ENCODE peak calls at places on chromosomes 12 and 14, in five cellular contexts. X is pancreas, O is cardiac muscle cell, W is AG04449, V is GM20000. Z is an unnamed sample.

GRCh38 chr14:54818201-54819133 is 84.2 kb downstream of the GCH1 start:
- DNase-seq in X (peak; percentile 13), O (no peak), W (peak; percentile 65), V (no peak), Z (no peak)

GRCh38 chr14:93132472-93133065 is 16.8 kb upstream of the ITPK1 start:
- DNase-seq in X (peak; percentile 75), O (peak; percentile 75), W (no peak), V (peak; percentile 59), Z (no peak)

GRCh38 chr12:8035440-8036010 is 3.0 kb downstream of the FOXJ2 start:
- DNase-seq in X (no peak), O (no peak), W (no peak), V (no peak), Z (no peak)

GRCh38 chr14:28382460-28383220 is 383.9 kb upstream of the FOXG1 start:
- DNase-seq in X (no peak), O (no peak), W (peak; percentile 23), V (no peak), Z (no peak)

GRCh38 chr12:54251667-54252284 is 28.1 kb downstream of the CBX5 start:
- DNase-seq in X (no peak), O (peak; percentile 55), W (no peak), V (peak; percentile 65), Z (no peak)

GRCh38 chr12:116818341-116818856 is 62.8 kb downstream of the HRK start:
- DNase-seq in X (peak; percentile 18), O (peak; percentile 3), W (no peak), V (peak; percentile 30), Z (no peak)

GRCh38 chr12:102513739-102514138 is 33.4 kb upstream of the IGF1 start:
- DNase-seq in X (no peak), O (no peak), W (no peak), V (no peak), Z (no peak)

GRCh38 chr12:55720894-55721444 is 776 bp downstream of the RDH5 start:
- DNase-seq in X (peak; percentile 62), O (no peak), W (no peak), V (no peak), Z (no peak)

GRCh38 chr14:75205586-75205985 is 29.2 kb upstream of the TMED10 start:
- DNase-seq in X (no peak), O (no peak), W (no peak), V (no peak), Z (no peak)

GRCh38 chr12:121911824-121912585 is 6.4 kb upstream of the CFAP251 start:
- DNase-seq in X (no peak), O (no peak), W (no peak), V (no peak), Z (no peak)

GRCh38 chr12:21372602-21373001 is at the start of gene IAPP:
- DNase-seq in X (no peak), O (no peak), W (no peak), V (no peak), Z (no peak)

GRCh38 chr12:47245623-47246022 is 165.9 kb upstream of the AMIGO2 start:
- DNase-seq in X (no peak), O (no peak), W (no peak), V (no peak), Z (no peak)

GRCh38 chr12:109870648-109871047 is 9.7 kb downstream of the GLTP start:
- DNase-seq in X (no peak), O (no peak), W (no peak), V (no peak), Z (no peak)

GRCh38 chr14:101705733-101706508 is 55.6 kb upstream of the PPP2R5C start:
- DNase-seq in X (no peak), O (peak; percentile 39), W (no peak), V (peak; percentile 61), Z (peak; percentile 61)
- TF ChIP-seq CTCF in X (no peak), O (no peak), W (no peak), V (no peak), Z (no peak)

DNA sequence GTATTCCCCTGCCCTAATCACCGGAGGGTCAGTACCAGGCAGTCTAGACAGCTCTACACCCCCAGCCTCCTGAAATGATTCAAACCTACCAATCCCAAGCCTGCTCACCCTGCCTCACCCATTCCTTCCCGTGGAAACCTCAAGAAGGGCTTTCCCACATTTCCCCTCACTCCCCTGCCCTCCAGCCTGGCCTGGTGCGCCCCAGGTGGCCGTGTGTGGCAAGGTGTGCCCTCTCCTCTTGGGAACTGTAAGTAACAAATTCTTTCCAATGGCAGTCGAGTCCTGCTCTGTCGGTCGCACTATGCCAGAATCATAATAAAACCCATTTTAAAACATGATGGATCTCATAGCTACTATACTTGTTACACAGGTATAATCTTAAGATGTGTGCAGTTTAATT is 13.9 kb upstream of the DEGS2 start:
- DNase-seq in X (no peak), O (no peak), W (no peak), V (no peak), Z (no peak)
- TF ChIP-seq CTCF in X (no peak), O (no peak), W (no peak), V (no peak), Z (peak; percentile 14)

GRCh38 chr14:95174184-95174804 is 17.0 kb upstream of the DICER1 start:
- DNase-seq in X (no peak), O (no peak), W (no peak), V (no peak), Z (no peak)
- TF ChIP-seq CTCF in X (no peak), O (peak; percentile 34), W (no peak), V (no peak), Z (no peak)

DNA sequence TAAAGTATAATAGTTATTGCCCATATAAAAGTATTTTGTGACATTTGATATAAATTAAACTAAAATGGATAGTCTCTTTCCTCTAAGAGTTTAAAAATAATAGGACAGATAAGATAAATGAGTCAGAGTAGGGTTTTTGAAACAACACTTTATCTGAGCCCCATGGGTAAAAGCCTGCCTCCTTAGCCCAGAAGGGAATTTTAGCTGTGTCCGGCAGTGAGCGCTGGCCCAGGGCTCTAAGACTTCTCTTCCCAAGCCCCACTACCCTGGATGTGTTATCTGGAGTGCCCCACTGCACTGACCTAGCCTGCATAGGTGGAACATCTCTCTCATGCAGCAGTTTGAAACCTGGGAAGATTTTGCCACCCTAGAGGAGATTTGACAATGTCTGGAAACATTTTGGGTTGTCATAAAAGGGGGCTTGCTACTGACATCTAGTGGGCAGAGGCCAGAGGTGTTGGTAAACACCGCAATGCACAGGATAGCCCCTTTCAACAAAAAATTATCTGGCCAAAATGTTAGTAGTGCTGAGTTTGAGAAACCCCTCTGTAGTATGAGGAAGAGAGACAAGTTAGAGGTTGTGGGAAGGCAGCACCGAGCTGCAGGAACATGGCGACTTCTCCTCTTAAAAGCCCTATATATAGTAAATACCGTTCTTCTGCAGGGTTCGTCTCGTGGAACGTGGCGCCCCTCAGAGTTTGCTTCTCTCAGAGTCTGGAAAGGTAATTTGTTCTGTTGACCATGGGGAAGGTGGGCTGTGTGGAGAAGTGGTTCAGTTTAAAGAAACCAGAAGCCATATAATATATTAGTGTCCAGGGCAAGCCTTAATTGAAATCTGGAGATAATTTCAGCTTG is 29.3 kb upstream of the ATF1 start:
- DNase-seq in X (no peak), O (peak; percentile 59), W (no peak), V (peak; percentile 29), Z (peak; percentile 54)
- TF ChIP-seq CTCF in X (peak; percentile 35), O (peak; percentile 80), W (peak; percentile 61), V (peak; percentile 10), Z (peak; percentile 67)

DNA sequence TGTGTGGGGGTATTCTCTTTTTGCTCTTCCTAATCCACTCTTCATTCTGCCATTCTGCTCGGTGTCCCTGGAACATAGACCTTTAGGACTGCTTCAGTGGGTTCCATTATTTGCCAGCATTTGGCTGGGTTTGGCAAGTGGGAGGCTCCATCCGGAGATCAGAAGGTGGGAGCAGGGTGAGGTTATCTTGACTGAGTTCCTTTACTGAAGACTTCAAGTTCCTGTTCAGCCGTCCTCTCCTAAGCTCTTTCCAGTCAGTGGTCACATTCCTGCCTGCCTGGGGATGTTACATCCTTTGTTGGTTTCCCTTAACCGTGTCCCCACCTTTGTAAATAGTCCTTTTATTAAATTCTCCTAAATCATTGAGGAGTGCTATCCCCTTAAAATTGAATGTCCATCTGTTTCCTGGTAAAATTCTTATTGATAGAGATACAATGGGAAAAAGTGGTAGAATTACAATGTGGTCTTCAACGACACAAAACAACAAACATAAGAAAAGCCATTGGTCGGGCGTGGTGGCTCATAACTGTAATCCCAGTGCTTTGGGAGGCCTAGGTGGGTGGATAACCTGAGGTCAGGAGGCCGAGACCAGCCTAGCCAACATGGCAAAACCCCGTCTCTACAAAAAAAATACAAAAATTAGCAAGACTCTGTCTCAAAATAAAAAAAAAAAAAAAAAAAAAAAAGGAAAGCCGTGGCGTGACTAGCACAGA is 5.0 kb upstream of the MIA2 start:
- DNase-seq in X (no peak), O (no peak), W (no peak), V (no peak), Z (peak; percentile 29)
- TF ChIP-seq CTCF in X (no peak), O (no peak), W (no peak), V (no peak), Z (no peak)

GRCh38 chr12:127928615-127929014 is 338.4 kb upstream of the TMEM132C start:
- DNase-seq in X (no peak), O (no peak), W (peak; percentile 58), V (no peak), Z (no peak)

GRCh38 chr12:127929172-127929571 is 337.8 kb upstream of the TMEM132C start:
- DNase-seq in X (no peak), O (no peak), W (no peak), V (no peak), Z (no peak)

GRCh38 chr12:127928178-127928577 is 338.8 kb upstream of the TMEM132C start:
- DNase-seq in X (no peak), O (no peak), W (no peak), V (no peak), Z (no peak)

GRCh38 chr12:127923501-127923900 is 343.5 kb upstream of the TMEM132C start:
- DNase-seq in X (no peak), O (no peak), W (no peak), V (no peak), Z (no peak)

DNA sequence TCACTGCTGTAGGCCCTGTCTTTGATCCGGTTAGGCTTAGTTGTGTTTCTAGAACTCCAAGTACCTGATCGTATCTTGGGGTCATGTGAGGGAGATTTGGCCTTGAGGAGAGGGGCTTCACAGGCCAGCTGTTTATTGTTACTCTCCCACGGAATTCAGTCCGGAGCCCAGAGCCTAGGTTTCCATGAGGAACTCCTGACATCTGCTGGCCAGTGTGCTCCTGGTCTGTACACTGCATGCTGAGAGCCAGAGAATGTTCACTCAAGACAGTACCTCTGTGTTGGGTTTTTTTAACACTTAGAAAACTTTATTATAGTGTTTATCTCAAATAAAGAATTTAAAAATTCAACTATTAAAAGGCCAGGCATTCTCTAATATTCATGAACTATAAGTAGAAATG is 341.0 kb upstream of the TMEM132C start:
- DNase-seq in X (no peak), O (peak; percentile 81), W (no peak), V (no peak), Z (no peak)
- TF ChIP-seq CTCF in X (no peak), O (no peak), W (peak; percentile 75), V (no peak), Z (no peak)

GRCh38 chr14:81268016-81268416 is 47.3 kb upstream of the GTF2A1 start:
- DNase-seq in X (no peak), O (no peak), W (no peak), V (no peak), Z (peak; percentile 17)
- TF ChIP-seq CTCF in X (no peak), O (no peak), W (no peak), V (no peak), Z (peak; percentile 12)